ENCODE peak calls at places on chromosome 5, in eight cellular contexts. One of them, this sample, is unnamed.

GRCh38 chr5:65014769-65015168 is 246.0 kb downstream of the CWC27 start:
- DNase-seq in CD4-positive, alpha-beta memory T cell: no peak
- DNase-seq in occipital lobe: no peak
- DNase-seq in RWPE1: no peak
- DNase-seq in 8988T: no peak
- DNase-seq in activated CD4-positive, alpha-beta T cell treated with anti-CD3 and anti-CD28 coated beads for 48 hours: no peak
- DNase-seq in HT1080: no peak
- DNase-seq in posterior vena cava: no peak
- DNase-seq in this sample: no peak

GRCh38 chr5:169119287-169120048 is 181.5 kb downstream of the SLIT3 start:
- DNase-seq in posterior vena cava: no peak
- DNase-seq in occipital lobe: no peak
- DNase-seq in 8988T: no peak
- DNase-seq in RWPE1: no peak
- DNase-seq in CD4-positive, alpha-beta memory T cell: no peak
- DNase-seq in HT1080: no peak
- DNase-seq in activated CD4-positive, alpha-beta T cell treated with anti-CD3 and anti-CD28 coated beads for 48 hours: no peak
- DNase-seq in this sample: no peak

GRCh38 chr5:133610489-133611356 is 1.6 kb downstream of the FSTL4 start:
- DNase-seq in CD4-positive, alpha-beta memory T cell: peak
- DNase-seq in HT1080: peak
- DNase-seq in posterior vena cava: no peak
- DNase-seq in activated CD4-positive, alpha-beta T cell treated with anti-CD3 and anti-CD28 coated beads for 48 hours: peak
- DNase-seq in occipital lobe: no peak
- DNase-seq in 8988T: peak
- DNase-seq in RWPE1: peak
- DNase-seq in this sample: peak

GRCh38 chr5:77638763-77639451 is 394 bp upstream of the OTP start:
- DNase-seq in occipital lobe: no peak
- DNase-seq in activated CD4-positive, alpha-beta T cell treated with anti-CD3 and anti-CD28 coated beads for 48 hours: peak
- DNase-seq in HT1080: no peak
- DNase-seq in RWPE1: no peak
- DNase-seq in CD4-positive, alpha-beta memory T cell: no peak
- DNase-seq in posterior vena cava: no peak
- DNase-seq in 8988T: no peak
- DNase-seq in this sample: peak

GRCh38 chr5:43773032-43773830 is 170.3 kb downstream of the NNT start:
- DNase-seq in CD4-positive, alpha-beta memory T cell: no peak
- DNase-seq in activated CD4-positive, alpha-beta T cell treated with anti-CD3 and anti-CD28 coated beads for 48 hours: no peak
- DNase-seq in occipital lobe: no peak
- DNase-seq in RWPE1: peak
- DNase-seq in HT1080: peak
- DNase-seq in 8988T: no peak
- DNase-seq in posterior vena cava: no peak
- DNase-seq in this sample: no peak

GRCh38 chr5:149254506-149254905 is 17.2 kb upstream of the AFAP1L1 start:
- DNase-seq in activated CD4-positive, alpha-beta T cell treated with anti-CD3 and anti-CD28 coated beads for 48 hours: no peak
- DNase-seq in posterior vena cava: no peak
- DNase-seq in occipital lobe: no peak
- DNase-seq in RWPE1: peak
- DNase-seq in 8988T: no peak
- DNase-seq in CD4-positive, alpha-beta memory T cell: no peak
- DNase-seq in HT1080: no peak
- DNase-seq in this sample: no peak

GRCh38 chr5:134110382-134110781 is 4.1 kb upstream of the TCF7 start:
- DNase-seq in HT1080: no peak
- DNase-seq in CD4-positive, alpha-beta memory T cell: no peak
- DNase-seq in activated CD4-positive, alpha-beta T cell treated with anti-CD3 and anti-CD28 coated beads for 48 hours: peak
- DNase-seq in RWPE1: peak
- DNase-seq in 8988T: no peak
- DNase-seq in posterior vena cava: no peak
- DNase-seq in occipital lobe: no peak
- DNase-seq in this sample: peak

GRCh38 chr5:179768326-179769085 is 25.3 kb upstream of the LTC4S start:
- DNase-seq in CD4-positive, alpha-beta memory T cell: no peak
- DNase-seq in occipital lobe: no peak
- DNase-seq in RWPE1: no peak
- DNase-seq in HT1080: no peak
- DNase-seq in activated CD4-positive, alpha-beta T cell treated with anti-CD3 and anti-CD28 coated beads for 48 hours: peak
- DNase-seq in posterior vena cava: peak
- DNase-seq in 8988T: no peak
- DNase-seq in this sample: no peak

GRCh38 chr5:17374973-17375844 is 122.8 kb upstream of the TAF11L2 start:
- DNase-seq in occipital lobe: no peak
- DNase-seq in posterior vena cava: no peak
- DNase-seq in CD4-positive, alpha-beta memory T cell: no peak
- DNase-seq in activated CD4-positive, alpha-beta T cell treated with anti-CD3 and anti-CD28 coated beads for 48 hours: no peak
- DNase-seq in 8988T: no peak
- DNase-seq in HT1080: peak
- DNase-seq in RWPE1: peak
- DNase-seq in this sample: no peak

GRCh38 chr5:389197-389821 is 53.7 kb upstream of the EXOC3 start:
- DNase-seq in activated CD4-positive, alpha-beta T cell treated with anti-CD3 and anti-CD28 coated beads for 48 hours: no peak
- DNase-seq in CD4-positive, alpha-beta memory T cell: no peak
- DNase-seq in RWPE1: no peak
- DNase-seq in posterior vena cava: peak
- DNase-seq in HT1080: no peak
- DNase-seq in occipital lobe: no peak
- DNase-seq in 8988T: peak
- DNase-seq in this sample: no peak